ENCODE peak calls at places on chromosome 18, in six cellular contexts. N is Kasumi-1; O is activated CD4-positive, CD25-positive, alpha-beta regulatory T cell treated with anti-CD3 and anti-CD28 coated beads, Interleukin-2, amount 50 U/mL, for 72 hours; E is posterior vena cava; V is SK-N-MC; X is H54. T is an unnamed sample.

GRCh38 chr18:8912348-8913057 is 190.0 kb upstream of the NDUFV2 start:
- DNase-seq in N (no peak), O (no peak), E (no peak), V (no peak), X (no peak), T (no peak)

GRCh38 chr18:5415035-5415434 is 119.5 kb upstream of the ZBTB14 start:
- DNase-seq in N (no peak), O (no peak), E (no peak), V (no peak), X (no peak), T (peak)

GRCh38 chr18:2683055-2683454 is 27.5 kb downstream of the SMCHD1 start:
- DNase-seq in N (no peak), O (no peak), E (no peak), V (no peak), X (no peak), T (no peak)

GRCh38 chr18:77254711-77255110 is 5.1 kb downstream of the GALR1 start:
- DNase-seq in N (no peak), O (no peak), E (no peak), V (no peak), X (no peak), T (no peak)

GRCh38 chr18:40413160-40413559 is 1541.9 kb upstream of the PIK3C3 start:
- DNase-seq in N (no peak), O (no peak), E (no peak), V (no peak), X (no peak), T (peak)

GRCh38 chr18:48230459-48231113 is 178.6 kb downstream of the ZBTB7C start:
- DNase-seq in N (peak), O (no peak), E (peak), V (no peak), X (peak), T (peak)

GRCh38 chr18:26978812-26979341 is 113.4 kb upstream of the AQP4 start:
- DNase-seq in N (no peak), O (no peak), E (no peak), V (no peak), X (no peak), T (no peak)

GRCh38 chr18:57576316-57576715 is 10.2 kb downstream of the FECH start:
- DNase-seq in N (no peak), O (no peak), E (no peak), V (no peak), X (no peak), T (no peak)

GRCh38 chr18:5992381-5992780 is 97.1 kb upstream of the TMEM200C start:
- DNase-seq in N (no peak), O (no peak), E (no peak), V (no peak), X (no peak), T (no peak)

GRCh38 chr18:37874721-37875120 is 309.1 kb upstream of the CELF4 start:
- DNase-seq in N (no peak), O (no peak), E (no peak), V (no peak), X (no peak), T (no peak)

GRCh38 chr18:80200171-80200931 is 47.0 kb downstream of the PARD6G start:
- DNase-seq in N (no peak), O (no peak), E (no peak), V (no peak), X (no peak), T (peak)

GRCh38 chr18:12032786-12033642 is 51.7 kb downstream of the IMPA2 start:
- DNase-seq in N (no peak), O (no peak), E (no peak), V (no peak), X (no peak), T (no peak)

GRCh38 chr18:3499498-3499897 is 49.5 kb downstream of the TGIF1 start:
- DNase-seq in N (peak), O (no peak), E (no peak), V (peak), X (no peak), T (no peak)

GRCh38 chr18:58863539-58864145 is 1.0 kb upstream of the ZNF532 start:
- DNase-seq in N (no peak), O (peak), E (peak), V (no peak), X (peak), T (no peak)